ENCODE peak calls at places on chromosomes 5 and 9, in four cellular contexts. M is neural progenitor cell, Q is H9, Y is IMR-90. N is an unnamed sample.

GRCh38 chr5:82106806-82107205 is 135.0 kb downstream of the ATG10 start:
- DNase-seq in Y (no peak), Q (no peak), M (no peak), N (no peak)

GRCh38 chr5:134586866-134587524 is 45.6 kb downstream of the SAR1B start:
- DNase-seq in Q (peak), Y (peak), M (peak), N (peak)

GRCh38 chr9:108196332-108196731 is 659.5 kb downstream of the ACTL7B start:
- DNase-seq in M (no peak), Y (no peak), Q (no peak), N (no peak)

GRCh38 chr9:129640086-129640870 is 1.7 kb downstream of the ASB6 start:
- DNase-seq in Q (no peak), Y (peak), M (no peak), N (no peak)

GRCh38 chr9:77883846-77884771 is 147.5 kb downstream of the GNAQ start:
- DNase-seq in Q (no peak), M (peak), Y (peak), N (peak)

GRCh38 chr5:53201746-53202145 is 92.2 kb upstream of the MOCS2 start:
- DNase-seq in M (no peak), Q (no peak), Y (no peak), N (no peak)

GRCh38 chr9:71691036-71691435 is 77.3 kb downstream of the CEMIP2 start:
- DNase-seq in M (no peak), Q (no peak), Y (no peak), N (no peak)

GRCh38 chr9:135286961-135287360 is 192.6 kb upstream of the PPP1R26 start:
- DNase-seq in Y (no peak), Q (no peak), M (no peak), N (no peak)

GRCh38 chr5:6435356-6435755 is 13.3 kb upstream of the UBE2QL1 start:
- DNase-seq in M (peak), Q (peak), Y (no peak), N (no peak)

GRCh38 chr9:19926774-19927173 is 137.9 kb upstream of the SLC24A2 start:
- DNase-seq in M (no peak), Q (no peak), Y (no peak), N (no peak)

GRCh38 chr5:150516011-150516410 is 8.1 kb downstream of the NDST1 start:
- DNase-seq in M (no peak), Q (no peak), Y (peak), N (peak)

GRCh38 chr5:140214831-140215230 is 39.8 kb downstream of the CYSTM1 start:
- DNase-seq in Y (peak), M (no peak), Q (no peak), N (peak)

GRCh38 chr5:178114325-178115135 is 1.2 kb downstream of the N4BP3 start:
- DNase-seq in Y (no peak), Q (no peak), M (peak), N (peak)

GRCh38 chr5:91164424-91164823 is 218.7 kb downstream of the ARRDC3 start:
- DNase-seq in Q (no peak), M (no peak), Y (no peak), N (no peak)

GRCh38 chr5:171906703-171907590 is 99.5 kb downstream of the FBXW11 start:
- DNase-seq in M (no peak), Y (no peak), Q (no peak), N (no peak)

GRCh38 chr9:81499021-81499454 is 190.3 kb downstream of the TLE1 start:
- DNase-seq in Y (peak), Q (no peak), M (no peak), N (peak)

GRCh38 chr5:76269259-76269958 is 133.7 kb upstream of the IQGAP2 start:
- DNase-seq in M (no peak), Q (no peak), Y (no peak), N (no peak)

GRCh38 chr9:98902925-98903324 is 40.8 kb upstream of the COL15A1 start:
- DNase-seq in Y (no peak), M (no peak), Q (no peak), N (no peak)

GRCh38 chr5:32531885-32532520 is 53.4 kb upstream of the SUB1 start:
- DNase-seq in Y (peak), Q (peak), M (no peak), N (peak)

GRCh38 chr9:83280259-83280658 is 217.3 kb upstream of the RASEF start:
- DNase-seq in M (no peak), Y (no peak), Q (no peak), N (no peak)

GRCh38 chr5:5613261-5613990 is 190.9 kb downstream of the ICE1 start:
- DNase-seq in Y (no peak), Q (no peak), M (no peak), N (no peak)

GRCh38 chr5:178120661-178121357 is 7.5 kb downstream of the N4BP3 start:
- DNase-seq in Q (peak), M (peak), Y (peak), N (peak)

GRCh38 chr5:90871356-90871755 is 312.8 kb downstream of the ADGRV1 start:
- DNase-seq in Y (no peak), M (no peak), Q (no peak), N (no peak)

GRCh38 chr5:140111859-140112551 is 1.9 kb upstream of the PURA start:
- DNase-seq in M (no peak), Y (no peak), Q (no peak), N (no peak)

GRCh38 chr5:36965179-36965578 is 88.6 kb downstream of the NIPBL start:
- DNase-seq in Q (no peak), M (no peak), Y (no peak), N (no peak)

GRCh38 chr9:103872811-103873210 is 221.3 kb upstream of the SMC2 start:
- DNase-seq in Q (peak), Y (no peak), M (no peak), N (no peak)

GRCh38 chr5:66443462-66444130 is 152.6 kb upstream of the MAST4 start:
- DNase-seq in Y (no peak), Q (no peak), M (no peak), N (no peak)

GRCh38 chr9:109766351-109766750 is 13.6 kb upstream of the PALM2AKAP2 start:
- DNase-seq in Y (peak), Q (no peak), M (no peak), N (no peak)

GRCh38 chr5:15757103-15757502 is 257.1 kb downstream of the FBXL7 start:
- DNase-seq in Q (no peak), Y (peak), M (no peak), N (no peak)

GRCh38 chr5:158422653-158423505 is 563.9 kb upstream of the CLINT1 start:
- DNase-seq in M (no peak), Y (peak), Q (no peak), N (no peak)

GRCh38 chr5:158423623-158424200 is 564.8 kb upstream of the CLINT1 start:
- DNase-seq in Y (peak), M (no peak), Q (no peak), N (no peak)

DNA sequence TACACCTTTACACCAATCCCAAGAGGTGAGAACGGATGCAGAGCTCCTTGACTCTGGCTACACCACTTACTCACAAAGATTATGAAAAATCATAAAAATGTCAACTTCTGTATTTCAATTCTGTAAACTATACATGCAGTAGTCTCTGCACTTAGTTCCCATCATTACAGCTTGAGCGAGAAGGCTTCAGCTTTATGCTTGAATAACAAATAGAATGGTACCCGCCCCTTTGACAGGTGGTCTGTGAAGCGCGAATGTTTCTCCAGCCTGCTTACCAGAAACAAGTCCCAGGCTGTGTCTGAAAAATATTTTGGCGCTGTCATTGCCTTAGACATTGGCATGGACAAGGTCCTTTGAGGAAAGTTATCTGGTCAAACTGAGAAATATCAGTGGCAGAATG is 562.4 kb upstream of the CLINT1 start:
- DNase-seq in Y (no peak), Q (no peak), M (no peak), N (no peak)
- H2AFZ ChIP-seq in Y (no peak), Q (no peak), M (no peak), N (no peak)

DNA sequence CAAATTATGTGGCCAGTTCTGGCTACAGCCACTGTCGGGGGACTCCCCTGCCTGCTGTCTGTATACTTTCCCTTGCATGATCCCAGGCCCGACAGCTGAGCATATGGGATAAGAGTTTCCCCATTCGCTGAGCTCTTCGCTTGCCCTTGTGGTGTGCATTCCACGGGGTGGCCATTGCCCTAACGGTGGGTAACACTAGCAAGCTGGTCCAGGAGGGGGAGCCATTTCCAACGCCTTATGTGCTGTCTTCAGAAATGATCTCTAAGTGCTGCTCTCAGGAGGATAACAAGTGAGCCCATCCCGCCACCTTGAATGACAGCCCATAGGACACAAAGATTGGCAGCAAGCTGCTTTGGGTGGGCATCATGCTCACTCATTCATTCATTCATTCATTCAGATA is 190.9 kb downstream of the FSTL4 start:
- DNase-seq in Q (peak), Y (no peak), M (peak), N (no peak)
- TF ChIP-seq CTCF in Q (peak), Y (peak), M (peak), N (peak)

GRCh38 chr5:157506981-157507780 is 47.2 kb downstream of the NIPAL4 start:
- DNase-seq in Y (peak), M (no peak), Q (no peak), N (peak)

GRCh38 chr5:157511656-157512644 is 51.9 kb downstream of the NIPAL4 start:
- DNase-seq in M (peak), Y (peak), Q (no peak), N (peak)

GRCh38 chr5:157509587-157509986 is 49.6 kb downstream of the NIPAL4 start:
- DNase-seq in Y (no peak), M (no peak), Q (no peak), N (no peak)

GRCh38 chr5:157513182-157513581 is 53.2 kb downstream of the NIPAL4 start:
- DNase-seq in Q (no peak), Y (no peak), M (no peak), N (no peak)

DNA sequence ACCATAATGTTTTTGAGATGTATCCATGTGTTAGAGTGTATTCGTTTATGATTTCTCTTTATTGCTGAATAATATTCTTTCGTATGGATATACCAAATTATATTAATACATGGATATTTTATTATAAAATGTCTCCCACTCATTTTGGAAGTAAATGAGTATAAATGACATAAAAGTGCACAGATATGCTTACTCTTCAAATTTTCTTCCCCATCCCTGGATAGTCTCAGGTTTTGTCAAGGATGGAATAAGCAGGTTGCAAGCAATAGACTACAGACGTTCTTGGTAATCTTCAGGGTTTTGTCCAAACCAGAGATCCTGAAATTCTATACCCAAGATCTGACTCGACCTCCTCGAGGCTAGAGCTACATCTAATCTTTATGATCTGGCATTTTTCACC is 50.7 kb downstream of the NIPAL4 start:
- DNase-seq in M (no peak), Q (no peak), Y (no peak), N (no peak)
- H3K4me2 ChIP-seq in M (no peak), Q (no peak), Y (no peak), N (no peak)

GRCh38 chr5:128196791-128197190 is 113.2 kb downstream of the SLC12A2 start:
- DNase-seq in Y (peak), Q (no peak), M (no peak), N (no peak)
- H2AFZ ChIP-seq in Y (no peak), Q (no peak), M (no peak), N (no peak)

GRCh38 chr5:160427607-160428006 is 6.0 kb downstream of the PTTG1 start:
- DNase-seq in Q (no peak), Y (no peak), M (no peak), N (no peak)
- TF ChIP-seq CTCF in Q (no peak), Y (no peak), M (no peak), N (no peak)

DNA sequence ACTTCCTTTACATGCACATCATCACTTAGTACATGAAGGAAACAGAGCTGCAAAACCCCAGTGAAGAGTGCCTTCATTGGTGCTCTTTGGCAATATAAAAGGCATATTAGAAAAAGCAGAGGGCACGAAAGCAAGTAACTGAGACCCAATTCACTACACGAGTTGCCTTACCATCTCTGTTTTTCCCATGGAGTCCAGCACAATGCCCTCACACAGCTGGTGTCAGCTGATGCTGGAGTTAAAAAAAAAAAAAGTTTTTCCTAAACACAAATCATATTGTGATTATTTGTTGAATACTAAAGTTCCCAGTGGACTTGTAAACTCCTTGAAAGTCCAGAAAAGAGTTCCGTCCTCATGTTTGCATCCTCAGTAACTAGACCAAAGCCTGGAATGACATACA is 25.6 kb downstream of the MARCHF3 start:
- DNase-seq in Q (no peak), Y (no peak), M (no peak), N (no peak)
- H3K4me2 ChIP-seq in Q (no peak), Y (no peak), M (no peak), N (no peak)

DNA sequence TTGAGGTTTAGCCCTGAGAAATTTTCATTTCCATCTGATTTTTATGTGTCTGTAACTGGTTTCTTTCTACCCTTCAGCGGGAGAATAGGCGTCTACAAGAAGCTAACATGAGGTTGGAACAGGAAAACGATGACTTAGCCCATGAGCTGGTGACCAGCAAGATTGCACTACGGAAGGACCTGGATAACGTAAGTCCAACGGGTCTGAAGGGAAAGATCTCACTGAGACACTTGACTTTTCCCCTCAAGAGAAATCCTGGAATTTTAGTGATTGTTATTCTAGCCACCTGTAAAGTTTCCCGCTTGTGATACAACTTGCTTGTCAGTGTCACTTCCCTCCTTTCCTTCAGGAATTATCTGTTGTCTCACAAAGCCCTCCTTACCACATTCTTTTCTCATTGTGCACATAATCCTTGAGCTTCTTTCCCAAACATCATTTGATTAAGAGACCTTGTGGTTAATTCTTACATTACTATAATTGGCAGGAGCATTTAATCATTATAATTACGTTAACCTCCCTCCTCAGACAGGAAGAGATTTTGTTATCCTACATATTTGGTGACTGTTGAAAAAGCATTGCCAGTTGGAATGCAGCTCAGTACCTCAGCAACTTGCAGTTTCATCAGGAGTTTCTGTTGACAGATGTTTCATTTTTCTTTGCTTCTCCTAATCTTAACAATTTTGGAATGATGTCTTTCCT is 56.9 kb downstream of the GPR21 start:
- DNase-seq in Y (peak), M (no peak), Q (no peak), N (no peak)
- H2AFZ ChIP-seq in Y (no peak), M (no peak), Q (no peak), N (no peak)

DNA sequence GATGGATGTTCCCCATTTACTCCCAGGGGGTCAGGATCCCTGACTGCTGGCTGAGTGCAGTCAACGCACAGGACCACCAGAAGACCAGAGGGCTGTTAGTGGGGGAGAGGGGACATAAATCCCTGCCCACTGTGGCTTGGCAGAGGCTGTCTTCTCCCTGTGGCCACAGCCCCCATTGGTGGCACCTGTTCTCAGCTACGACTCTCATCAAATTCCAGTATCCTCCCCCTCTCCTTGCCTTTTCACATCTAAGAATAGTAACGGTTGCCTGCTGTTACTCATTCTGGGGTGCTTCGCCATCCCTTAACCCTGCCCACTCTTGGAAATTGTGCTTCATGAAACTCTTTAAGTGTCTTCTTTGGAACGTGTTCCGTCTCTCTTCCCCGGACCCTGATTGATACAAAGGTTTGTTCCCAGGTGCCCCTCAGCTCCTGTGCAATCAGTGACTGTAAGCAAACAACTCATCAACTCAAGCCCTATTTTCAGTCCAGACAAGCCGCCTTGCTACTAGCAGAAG is 22.8 kb upstream of the DENND1A start:
- DNase-seq in M (no peak), Q (no peak), Y (no peak), N (peak)
- TF ChIP-seq CTCF in M (no peak), Q (no peak), Y (no peak), N (no peak)

GRCh38 chr9:124077915-124078572 is 66.5 kb downstream of the LHX2 start:
- DNase-seq in M (no peak), Y (no peak), Q (no peak), N (peak)
- H3K4me2 ChIP-seq in M (no peak), Y (no peak), Q (no peak), N (no peak)

GRCh38 chr5:68348447-68349222 is 133.1 kb downstream of the PIK3R1 start:
- DNase-seq in M (no peak), Q (no peak), Y (no peak), N (no peak)
- H2AFZ ChIP-seq in M (no peak), Q (no peak), Y (no peak), N (no peak)